ENCODE peak calls at places on chromosomes 11 and 22, in five cellular contexts. C, S, O, L and X are unnamed samples.
A peak's percentile ranks its signal among the peaks of the same experiment; 100 is the strongest.

GRCh38 chr11:2647167-2647566 is 52.6 kb downstream of the KCNQ1OT1 start:
- DNase-seq in C (no peak), S (no peak), O (no peak), L (no peak), X (no peak)

GRCh38 chr22:40633036-40633435 is 3.5 kb downstream of the MRTFA start:
- DNase-seq in C (no peak), S (no peak), O (no peak), L (no peak), X (no peak)

GRCh38 chr11:16248248-16248647 is 108.1 kb downstream of the SOX6 start:
- DNase-seq in C (no peak), S (no peak), O (no peak), L (no peak), X (no peak)

GRCh38 chr11:12506502-12506921 is 129.1 kb downstream of the PARVA start:
- DNase-seq in C (no peak), S (peak; percentile 24), O (no peak), L (no peak), X (no peak)

GRCh38 chr11:67289651-67290479 is 762 bp downstream of the ANKRD13D start:
- DNase-seq in C (peak; percentile 87), S (no peak), O (no peak), L (no peak), X (no peak)

GRCh38 chr11:132245558-132246385 is 875.4 kb downstream of the NTM start:
- DNase-seq in C (no peak), S (no peak), O (no peak), L (no peak), X (no peak)

GRCh38 chr11:105244157-105244820 is 104.7 kb upstream of the CARD18 start:
- DNase-seq in C (no peak), S (peak; percentile 96), O (no peak), L (no peak), X (no peak)

GRCh38 chr11:69210660-69211035 is 54.9 kb downstream of the SMIM38 start:
- DNase-seq in C (peak; percentile 64), S (no peak), O (no peak), L (no peak), X (no peak)

GRCh38 chr22:42270178-42270511 is 308 bp downstream of the TCF20 start:
- DNase-seq in C (no peak), S (no peak), O (peak; percentile 21), L (peak; percentile 49), X (no peak)